ENCODE peak calls at places on chromosomes 7 and 10, in five cellular contexts. V, T, Z, S and J are unnamed samples.

GRCh38 chr7:15720849-15721471 is 34.5 kb upstream of the MEOX2 start:
- DNase-seq in V (peak), T (no peak), Z (no peak), S (peak), J (peak)

GRCh38 chr10:129694633-129695356 is 227.8 kb downstream of the MGMT start:
- DNase-seq in V (no peak), T (peak), Z (no peak), S (no peak), J (no peak)

GRCh38 chr10:60944159-60944909 is at the start of gene RHOBTB1:
- DNase-seq in V (no peak), T (peak), Z (peak), S (no peak), J (no peak)

GRCh38 chr7:6385110-6385792 is 62.5 kb downstream of the DAGLB start:
- DNase-seq in V (peak), T (no peak), Z (no peak), S (no peak), J (peak)

GRCh38 chr10:112915590-112916572 is 34.2 kb upstream of the TCF7L2 start:
- DNase-seq in V (no peak), T (no peak), Z (no peak), S (no peak), J (no peak)

GRCh38 chr7:65233409-65234034 is 140.1 kb upstream of the ZNF92 start:
- DNase-seq in V (no peak), T (no peak), Z (no peak), S (no peak), J (no peak)

GRCh38 chr7:134724606-134725005 is 54.8 kb upstream of the CALD1 start:
- DNase-seq in V (no peak), T (no peak), Z (no peak), S (peak), J (no peak)

GRCh38 chr10:50637003-50637579 is 13.3 kb upstream of the SGMS1 start:
- DNase-seq in V (no peak), T (no peak), Z (no peak), S (no peak), J (no peak)

GRCh38 chr10:72291019-72291532 is 17.4 kb downstream of the DDIT4 start:
- DNase-seq in V (no peak), T (no peak), Z (peak), S (no peak), J (no peak)

GRCh38 chr7:149771199-149771636 is 2.2 kb downstream of the ZNF467 start:
- DNase-seq in V (no peak), T (peak), Z (no peak), S (no peak), J (no peak)

GRCh38 chr10:32199724-32200394 is 143.6 kb upstream of the KIF5B start:
- DNase-seq in V (no peak), T (no peak), Z (no peak), S (no peak), J (no peak)

GRCh38 chr10:52654201-52654600 is 118.4 kb downstream of the MBL2 start:
- DNase-seq in V (no peak), T (no peak), Z (no peak), S (no peak), J (no peak)

GRCh38 chr10:132185601-132186487 is 904 bp upstream of the DPYSL4 start:
- DNase-seq in V (no peak), T (peak), Z (peak), S (no peak), J (no peak)

GRCh38 chr7:27187702-27188665 is 3.0 kb upstream of the HOXA11 start:
- DNase-seq in V (no peak), T (no peak), Z (no peak), S (no peak), J (no peak)

GRCh38 chr7:2560175-2560695 is 1.5 kb downstream of the IQCE start:
- DNase-seq in V (no peak), T (no peak), Z (no peak), S (no peak), J (no peak)

GRCh38 chr10:75450654-75451419 is 19.4 kb downstream of the LRMDA start:
- DNase-seq in V (no peak), T (no peak), Z (no peak), S (no peak), J (no peak)

GRCh38 chr10:15344876-15345285 is 26.2 kb downstream of the FAM171A1 start:
- DNase-seq in V (no peak), T (no peak), Z (no peak), S (no peak), J (no peak)

GRCh38 chr10:60555710-60556109 is 166.0 kb upstream of the ANK3 start:
- DNase-seq in V (no peak), T (no peak), Z (no peak), S (no peak), J (no peak)

DNA sequence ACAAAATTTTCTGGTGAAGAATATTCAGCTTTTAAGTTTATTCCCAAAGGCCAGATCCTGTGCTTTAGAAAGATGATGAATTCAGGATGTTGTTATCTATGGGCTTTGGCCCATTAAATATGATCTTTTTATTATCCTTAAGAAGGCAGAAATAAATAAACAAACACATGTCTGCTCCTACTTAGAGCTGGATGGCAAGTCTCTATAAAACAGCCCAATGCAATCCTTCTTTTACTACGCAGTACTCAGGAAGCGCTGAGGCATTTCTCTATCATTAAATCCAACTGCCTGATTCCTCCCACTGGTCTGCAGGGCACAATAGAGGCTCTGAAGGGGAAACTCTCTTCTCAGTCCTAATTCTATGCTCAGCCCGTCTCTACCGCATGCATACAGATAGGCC is 144.5 kb upstream of the TMEM72 start:
- DNase-seq in V (no peak), T (no peak), Z (no peak), S (no peak), J (no peak)
- H3K4me3 ChIP-seq in V (no peak), T (no peak), Z (no peak), S (no peak), J (no peak)

GRCh38 chr7:144477348-144477747 is 73.9 kb upstream of the NOBOX start:
- DNase-seq in V (no peak), T (no peak), Z (no peak), S (no peak), J (no peak)

GRCh38 chr7:144484445-144484844 is 81.0 kb upstream of the NOBOX start:
- DNase-seq in V (no peak), T (no peak), Z (no peak), S (no peak), J (no peak)

GRCh38 chr7:144483189-144483588 is 79.7 kb upstream of the NOBOX start:
- DNase-seq in V (no peak), T (no peak), Z (no peak), S (no peak), J (no peak)

GRCh38 chr7:144481863-144482262 is 78.4 kb upstream of the NOBOX start:
- DNase-seq in V (no peak), T (no peak), Z (no peak), S (no peak), J (no peak)
- TF ChIP-seq CTCF in V (no peak), T (no peak), Z (no peak), S (no peak), J (no peak)

GRCh38 chr7:107091306-107091705 is 46.8 kb downstream of the PRKAR2B start:
- DNase-seq in V (no peak), T (no peak), Z (no peak), S (peak), J (no peak)

GRCh38 chr7:107089627-107090026 is 45.1 kb downstream of the PRKAR2B start:
- DNase-seq in V (no peak), T (no peak), Z (peak), S (no peak), J (no peak)

GRCh38 chr7:107085180-107085579 is 40.7 kb downstream of the PRKAR2B start:
- DNase-seq in V (no peak), T (no peak), Z (no peak), S (no peak), J (no peak)

DNA sequence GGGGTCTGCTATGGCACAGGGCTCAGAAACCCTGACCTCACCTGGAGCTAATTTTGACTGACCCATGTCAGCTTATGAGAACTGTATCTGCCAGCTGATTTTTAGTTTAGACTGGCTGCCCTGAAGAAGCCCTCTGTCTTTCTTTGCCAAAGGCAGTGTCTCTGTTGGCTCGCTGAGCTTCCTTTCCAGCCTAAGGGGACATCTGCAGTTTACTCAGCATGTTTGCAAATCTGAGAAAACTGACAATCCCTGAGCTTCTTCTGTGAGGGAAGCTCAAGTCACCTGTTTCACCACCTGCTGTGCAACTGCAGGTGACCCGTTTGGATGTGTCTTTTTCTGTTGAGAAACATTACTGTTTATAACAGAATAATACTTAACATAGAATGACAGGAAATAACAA is 45.9 kb downstream of the PRKAR2B start:
- DNase-seq in V (no peak), T (no peak), Z (no peak), S (peak), J (no peak)
- H3K4me3 ChIP-seq in V (no peak), T (no peak), Z (no peak), S (peak), J (no peak)

GRCh38 chr10:28532509-28533314 is at the start of gene WAC:
- DNase-seq in V (peak), T (peak), Z (peak), S (peak), J (peak)
- TF ChIP-seq CTCF in V (no peak), T (no peak), Z (no peak), S (no peak), J (no peak)

GRCh38 chr10:16437540-16437894 is 707 bp downstream of the PTER start:
- DNase-seq in V (no peak), T (no peak), Z (no peak), S (peak), J (no peak)
- H3K4me3 ChIP-seq in V (peak), T (peak), Z (peak), S (peak), J (peak)

DNA sequence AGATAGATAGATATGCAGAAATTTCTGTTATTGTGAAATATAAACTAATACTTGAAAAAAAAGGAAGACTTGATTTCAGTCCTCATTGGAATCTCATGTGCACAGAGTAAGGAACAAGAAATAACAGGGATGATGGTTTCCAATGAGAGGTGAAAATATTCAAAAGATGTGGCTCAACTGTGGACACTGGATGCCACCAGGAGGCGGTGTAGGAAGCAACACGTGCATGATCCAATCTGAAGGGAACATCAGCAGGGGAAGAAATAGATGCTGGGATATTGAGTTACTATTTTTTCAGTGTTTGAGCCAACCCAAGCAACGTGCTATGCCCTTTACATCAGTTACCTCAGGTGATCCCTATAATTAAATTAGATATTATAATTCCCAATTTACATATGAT is 710.8 kb upstream of the LRRTM3 start:
- DNase-seq in V (no peak), T (no peak), Z (no peak), S (no peak), J (no peak)
- TF ChIP-seq CTCF in V (no peak), T (peak), Z (no peak), S (peak), J (peak)